ENCODE peak calls at places on chromosomes 7 and 10, in seven cellular contexts. B is Panc1, C is fibroblast of pulmonary artery, Y is astrocyte, Q is fibroblast of the aortic adventitia, L is adrenal gland, E is foreskin fibroblast. W is an unnamed sample.

GRCh38 chr7:80060218-80060806 is 74.3 kb upstream of the GNAI1 start:
- DNase-seq in B (peak; percentile 62), C (peak; percentile 85), Y (peak; percentile 45), Q (peak; percentile 82), L (no peak), E (peak; percentile 73), W (peak; percentile 73)

GRCh38 chr10:44398747-44399477 is 14.0 kb upstream of the CXCL12 start:
- DNase-seq in B (no peak), C (no peak), Y (no peak), Q (no peak), L (no peak), E (no peak), W (no peak)

GRCh38 chr10:69866688-69867461 is 65.2 kb downstream of the COL13A1 start:
- DNase-seq in B (no peak), C (peak; percentile 87), Y (peak; percentile 86), Q (peak; percentile 89), L (no peak), E (peak; percentile 95), W (no peak)

GRCh38 chr7:34296663-34297062 is 361.4 kb upstream of the NPSR1 start:
- DNase-seq in B (no peak), C (peak; percentile 48), Y (peak; percentile 77), Q (peak; percentile 55), L (no peak), E (peak; percentile 49), W (no peak)

GRCh38 chr7:41501016-41501415 is 201.9 kb downstream of the INHBA start:
- DNase-seq in B (no peak), C (no peak), Y (peak; percentile 51), Q (no peak), L (no peak), E (no peak), W (no peak)

GRCh38 chr10:18606051-18606730 is 45.2 kb downstream of the NSUN6 start:
- DNase-seq in B (no peak), C (no peak), Y (peak; percentile 24), Q (peak; percentile 15), L (no peak), E (no peak), W (no peak)

GRCh38 chr7:90236890-90237289 is 8.1 kb upstream of the CFAP69 start:
- DNase-seq in B (no peak), C (no peak), Y (no peak), Q (no peak), L (no peak), E (no peak), W (no peak)

GRCh38 chr7:28729685-28730084 is 228.4 kb downstream of the TRIL start:
- DNase-seq in B (no peak), C (peak; percentile 35), Y (peak; percentile 58), Q (no peak), L (no peak), E (peak; percentile 36), W (no peak)

GRCh38 chr7:47432988-47433895 is 148.7 kb downstream of the TNS3 start:
- DNase-seq in B (no peak), C (no peak), Y (no peak), Q (no peak), L (peak; percentile 36), E (no peak), W (no peak)

GRCh38 chr7:159023216-159023615 is 121.5 kb downstream of the VIPR2 start:
- DNase-seq in B (no peak), C (no peak), Y (no peak), Q (no peak), L (no peak), E (no peak), W (no peak)

GRCh38 chr7:28142650-28143049 is 37.9 kb downstream of the JAZF1 start:
- DNase-seq in B (no peak), C (no peak), Y (no peak), Q (no peak), L (no peak), E (no peak), W (no peak)

GRCh38 chr10:61283066-61283465 is 170.1 kb downstream of the TMEM26 start:
- DNase-seq in B (no peak), C (no peak), Y (peak; percentile 56), Q (no peak), L (no peak), E (peak; percentile 54), W (no peak)

GRCh38 chr7:96045919-96046318 is 273.6 kb downstream of the DYNC1I1 start:
- DNase-seq in B (no peak), C (no peak), Y (no peak), Q (no peak), L (no peak), E (no peak), W (peak; percentile 46)

GRCh38 chr7:150978136-150978789 is at the start of gene KCNH2:
- DNase-seq in B (no peak), C (no peak), Y (no peak), Q (no peak), L (no peak), E (no peak), W (no peak)

DNA sequence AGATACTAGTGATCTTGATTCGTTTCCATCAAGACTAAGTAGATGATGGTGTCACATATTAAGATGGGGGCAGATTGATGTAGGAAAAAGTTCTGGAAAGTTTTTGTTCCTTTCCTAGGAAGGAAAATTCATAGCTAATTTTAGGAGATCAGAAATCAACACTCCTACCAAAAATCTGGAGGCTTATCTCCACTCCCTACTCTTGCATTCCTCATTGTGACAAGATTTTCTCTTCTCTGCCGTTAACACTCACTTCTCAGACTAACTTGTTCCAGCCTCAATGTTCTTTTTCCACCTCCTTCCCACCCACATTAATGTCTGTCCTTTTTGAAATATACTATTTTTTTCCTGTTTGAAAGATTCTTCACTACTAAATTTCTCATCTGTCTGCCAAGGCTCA is 851.9 kb upstream of the GHITM start:
- DNase-seq in B (no peak), C (no peak), Y (no peak), Q (no peak), L (no peak), E (no peak), W (no peak)
- H3K4me3 ChIP-seq in B (no peak overlapping the region), C (no peak overlapping the region), Y (no peak overlapping the region), Q (no peak overlapping the region), L (no peak overlapping the region), E (no peak overlapping the region), W (no peak overlapping the region)

GRCh38 chr10:75234683-75235374 is 928 bp downstream of the COMTD1 start:
- DNase-seq in B (no peak), C (no peak), Y (no peak), Q (no peak), L (no peak), E (no peak), W (no peak)

GRCh38 chr10:75234017-75234682 is 1.6 kb downstream of the COMTD1 start:
- DNase-seq in B (no peak), C (peak; percentile 84), Y (peak; percentile 70), Q (peak; percentile 71), L (peak; percentile 97), E (peak; percentile 97), W (peak; percentile 73)

GRCh38 chr10:75235375-75236177 is at the start of gene COMTD1:
- DNase-seq in B (peak; percentile 73), C (peak; percentile 88), Y (peak; percentile 49), Q (peak; percentile 83), L (peak; percentile 96), E (peak; percentile 96), W (peak; percentile 89)

GRCh38 chr10:75238182-75239180 is 2.7 kb upstream of the COMTD1 start:
- DNase-seq in B (no peak), C (no peak), Y (no peak), Q (no peak), L (no peak), E (peak; percentile 50), W (no peak)

DNA sequence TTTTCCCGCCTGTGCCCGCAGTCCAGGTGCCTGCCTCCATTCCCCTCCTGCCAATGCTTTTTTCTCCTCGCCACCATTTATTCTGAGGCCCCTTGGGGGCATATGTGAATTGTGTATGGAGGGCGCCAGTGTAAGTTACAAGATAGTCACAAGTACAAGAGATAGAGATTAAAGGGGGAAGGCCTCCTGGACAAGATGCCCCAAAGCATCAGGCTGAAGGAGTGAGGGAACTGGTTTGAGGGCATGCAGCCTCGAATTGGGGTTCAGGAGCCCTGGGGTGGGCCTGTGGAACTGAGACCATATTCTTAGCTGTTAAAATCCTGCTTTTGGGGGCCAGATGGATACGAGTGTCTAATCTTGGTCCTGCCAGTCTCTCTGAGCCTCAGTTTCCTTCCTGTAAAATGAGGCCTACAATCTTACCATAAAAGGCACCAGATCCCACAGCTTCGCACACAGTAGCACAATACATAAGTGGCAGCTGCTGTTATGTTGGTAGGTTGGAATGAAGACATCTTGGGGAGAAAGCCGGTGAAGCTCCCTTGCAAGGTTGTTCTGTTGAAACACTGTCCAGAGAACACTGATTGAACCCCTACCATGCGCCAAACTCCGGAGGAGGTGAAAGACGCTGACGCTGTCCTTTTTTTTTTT is 545 bp upstream of the COMTD1 start:
- DNase-seq in B (no peak), C (no peak), Y (no peak), Q (no peak), L (no peak), E (no peak), W (no peak)
- TF ChIP-seq CTCF in B (no peak), C (no peak), Y (no peak), Q (no peak), L (no peak), E (no peak), W (no peak)

GRCh38 chr10:131975796-131976195 is 5.9 kb downstream of the BNIP3 start:
- DNase-seq in B (no peak), C (no peak), Y (no peak), Q (no peak), L (peak; percentile 4), E (no peak), W (no peak)

GRCh38 chr10:131978366-131978765 is 3.4 kb downstream of the BNIP3 start:
- DNase-seq in B (no peak), C (no peak), Y (no peak), Q (no peak), L (no peak), E (no peak), W (no peak)

GRCh38 chr10:131979336-131979735 is 2.4 kb downstream of the BNIP3 start:
- DNase-seq in B (no peak), C (no peak), Y (no peak), Q (no peak), L (no peak), E (no peak), W (no peak)

GRCh38 chr10:131978851-131979250 is 2.9 kb downstream of the BNIP3 start:
- DNase-seq in B (no peak), C (no peak), Y (no peak), Q (no peak), L (no peak), E (no peak), W (no peak)

GRCh38 chr10:131977323-131978096 is 4.2 kb downstream of the BNIP3 start:
- DNase-seq in B (no peak), C (no peak), Y (no peak), Q (no peak), L (no peak), E (no peak), W (no peak)
- H3K4me3 ChIP-seq in B (no peak overlapping the region), C (no peak overlapping the region), Y (no peak overlapping the region), Q (no peak overlapping the region), L (no peak overlapping the region), E (no peak overlapping the region), W (peak overlapping the region; percentile 69)

DNA sequence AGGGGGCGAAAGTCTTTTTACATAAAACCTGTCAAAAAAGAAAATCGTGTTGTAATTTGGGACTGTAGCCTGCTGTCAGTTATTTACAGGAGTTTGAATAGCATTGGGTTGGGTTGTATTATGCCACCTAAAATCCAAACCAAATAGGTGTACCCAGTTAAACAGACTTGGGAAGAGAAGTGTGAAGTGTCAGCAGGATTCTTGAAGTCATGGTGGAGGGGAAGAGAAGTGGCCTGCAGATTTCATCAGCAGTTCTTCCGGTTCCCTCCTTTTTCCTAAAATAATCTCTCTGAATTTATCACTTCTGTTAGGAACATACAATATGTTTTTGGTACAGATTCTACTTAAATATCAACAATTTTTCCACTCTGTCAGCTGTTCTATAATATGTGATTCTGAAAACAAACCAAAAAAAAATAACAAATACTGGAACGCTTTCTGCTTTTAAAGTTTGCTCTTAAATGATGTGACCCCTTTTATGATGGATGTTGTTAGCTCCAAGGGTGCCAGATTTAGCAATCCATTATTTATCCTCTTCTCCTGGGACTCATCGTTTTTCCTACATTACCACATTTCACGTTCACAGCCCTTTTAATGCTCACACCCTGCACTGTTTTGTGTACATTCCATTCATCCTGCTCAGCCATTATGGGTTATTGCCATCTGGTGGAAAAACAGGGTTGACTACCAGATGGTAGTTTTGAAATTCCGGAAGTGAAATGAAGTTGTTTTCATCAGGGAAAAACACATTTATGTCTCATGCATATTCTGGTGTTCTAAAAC is 18.7 kb upstream of the ARHGAP12 start:
- DNase-seq in B (no peak), C (peak; percentile 93), Y (peak; percentile 88), Q (peak; percentile 97), L (no peak), E (peak; percentile 95), W (peak; percentile 73)
- TF ChIP-seq CTCF in B (peak; percentile 63), C (peak; percentile 57), Y (peak; percentile 33), Q (peak; percentile 42), L (no peak), E (no peak), W (peak; percentile 76)

W was measured in LNCaP clone FGC.